ENCODE peak calls at places on chromosome 13, in nine cellular contexts. H is neural progenitor cell, Q is ovary, A is right atrium auricular region, W is mesenchymal stem cell, M is fibroblast of pulmonary artery, J is GM23338, Z is SJSA1, C is BE2C. F is an unnamed sample.

GRCh38 chr13:20016649-20017364 is 58.3 kb downstream of the ZMYM2 start:
- DNase-seq in H (no peak), Q (no peak), A (no peak), W (no peak), M (no peak), J (peak), Z (no peak), C (no peak), F (no peak)

GRCh38 chr13:33139186-33139585 is 123.0 kb downstream of the KL start:
- DNase-seq in H (no peak), Q (no peak), A (peak), W (no peak), M (no peak), J (no peak), Z (no peak), C (no peak), F (no peak)

GRCh38 chr13:39777527-39778061 is 122.1 kb downstream of the COG6 start:
- DNase-seq in H (peak), Q (no peak), A (no peak), W (peak), M (peak), J (peak), Z (peak), C (no peak), F (peak)

GRCh38 chr13:40181203-40181845 is 485.1 kb downstream of the FOXO1 start:
- DNase-seq in H (no peak), Q (no peak), A (no peak), W (peak), M (peak), J (no peak), Z (no peak), C (no peak), F (peak)

GRCh38 chr13:42967660-42968059 is 24.4 kb downstream of the EPSTI1 start:
- DNase-seq in H (no peak), Q (no peak), A (no peak), W (no peak), M (no peak), J (no peak), Z (no peak), C (no peak), F (no peak)

GRCh38 chr13:41981961-41982723 is 21.2 kb upstream of the VWA8 start:
- DNase-seq in H (no peak), Q (no peak), A (no peak), W (peak), M (no peak), J (no peak), Z (no peak), C (no peak), F (peak)

GRCh38 chr13:20161275-20161950 is 561 bp upstream of the GJA3 start:
- DNase-seq in H (peak), Q (no peak), A (peak), W (no peak), M (no peak), J (peak), Z (no peak), C (no peak), F (no peak)

GRCh38 chr13:71808708-71809107 is 58.3 kb downstream of the DACH1 start:
- DNase-seq in H (no peak), Q (no peak), A (no peak), W (no peak), M (no peak), J (no peak), Z (no peak), C (no peak), F (no peak)

GRCh38 chr13:80224468-80224867 is 116.5 kb downstream of the SPRY2 start:
- DNase-seq in H (no peak), Q (no peak), A (no peak), W (no peak), M (peak), J (no peak), Z (no peak), C (no peak), F (no peak)

GRCh38 chr13:59531571-59532091 is 632.1 kb downstream of the DIAPH3 start:
- DNase-seq in H (peak), Q (peak), A (peak), W (peak), M (peak), J (peak), Z (peak), C (peak), F (peak)

GRCh38 chr13:34003712-34004111 is 185.8 kb downstream of the RFC3 start:
- DNase-seq in H (no peak), Q (no peak), A (no peak), W (no peak), M (no peak), J (no peak), Z (no peak), C (no peak), F (no peak)

GRCh38 chr13:108915634-108916497 is 286.5 kb downstream of the MYO16 start:
- DNase-seq in H (no peak), Q (peak), A (peak), W (peak), M (peak), J (peak), Z (peak), C (peak), F (peak)

GRCh38 chr13:39159393-39159792 is 121.1 kb downstream of the NHLRC3 start:
- DNase-seq in H (no peak), Q (no peak), A (no peak), W (no peak), M (no peak), J (no peak), Z (no peak), C (no peak), F (no peak)

GRCh38 chr13:82407321-82407720 is 1475.0 kb downstream of the SLITRK1 start:
- DNase-seq in H (no peak), Q (no peak), A (no peak), W (no peak), M (no peak), J (peak), Z (no peak), C (no peak), F (no peak)

GRCh38 chr13:112072531-112073244 is 5.7 kb downstream of the SOX1 start:
- DNase-seq in H (peak), Q (no peak), A (no peak), W (no peak), M (no peak), J (peak), Z (no peak), C (no peak), F (no peak)

GRCh38 chr13:37201081-37201480 is 95.6 kb upstream of the CSNK1A1L start:
- DNase-seq in H (no peak), Q (no peak), A (no peak), W (no peak), M (no peak), J (no peak), Z (no peak), C (no peak), F (no peak)

GRCh38 chr13:106617561-106617960 is 49.6 kb upstream of the ARGLU1 start:
- DNase-seq in H (peak), Q (no peak), A (no peak), W (no peak), M (peak), J (peak), Z (peak), C (no peak), F (no peak)

GRCh38 chr13:40317980-40318327 is 348.5 kb downstream of the FOXO1 start:
- DNase-seq in H (no peak), Q (no peak), A (no peak), W (no peak), M (no peak), J (no peak), Z (no peak), C (no peak), F (no peak)

DNA sequence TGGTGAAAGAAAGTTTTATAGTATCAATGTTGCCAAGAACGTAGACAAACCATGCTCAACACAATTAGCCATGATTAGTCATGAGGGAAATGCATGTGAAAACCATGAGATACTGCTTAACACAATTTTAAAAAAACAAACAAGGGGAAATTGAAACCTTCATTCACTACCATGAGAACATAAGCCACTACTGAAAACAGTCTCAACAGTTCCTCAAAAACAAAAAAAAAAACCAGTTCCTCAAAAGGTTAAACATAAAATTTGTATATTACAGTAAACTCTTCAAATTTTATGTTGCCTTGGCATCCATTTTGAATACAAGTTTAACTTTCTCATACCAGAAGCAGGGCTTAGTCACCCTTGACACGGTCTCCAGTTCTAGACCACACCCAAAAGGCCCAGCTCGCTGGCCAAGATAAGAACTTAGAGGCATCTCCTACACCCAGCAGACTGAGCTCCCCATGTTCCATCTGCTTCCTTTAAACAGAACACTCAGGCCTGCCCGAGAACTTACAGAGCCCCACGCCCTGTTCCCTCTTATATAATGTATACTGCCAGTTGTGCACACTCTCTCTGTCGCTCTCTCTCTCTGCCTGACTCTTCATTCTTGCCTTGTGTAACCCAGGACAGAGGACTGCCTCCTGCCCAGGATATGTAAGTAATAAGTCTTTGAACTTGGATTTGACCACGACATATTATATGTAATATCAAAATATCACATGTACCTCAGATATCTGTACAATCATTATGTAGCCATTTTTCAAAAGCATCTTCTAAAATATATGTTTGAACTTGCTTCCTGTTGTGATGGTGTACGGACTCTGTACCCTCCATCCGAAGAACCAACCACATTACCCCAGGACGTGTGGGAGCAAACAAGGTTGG is 67.4 kb downstream of the STK24 start:
- DNase-seq in H (no peak), Q (no peak), A (peak), W (peak), M (peak), J (no peak), Z (peak), C (no peak), F (peak)
- H3K4me3 ChIP-seq in H (no peak), Q (no peak), A (no peak), W (peak), M (no peak), J (no peak), Z (no peak), C (no peak), F (no peak)

GRCh38 chr13:46327256-46327655 is 59.8 kb downstream of the RUBCNL start:
- DNase-seq in H (no peak), Q (no peak), A (no peak), W (no peak), M (no peak), J (no peak), Z (no peak), C (no peak), F (no peak)

GRCh38 chr13:46317120-46317519 is 69.9 kb downstream of the RUBCNL start:
- DNase-seq in H (no peak), Q (no peak), A (no peak), W (peak), M (peak), J (no peak), Z (no peak), C (no peak), F (peak)

GRCh38 chr13:46324976-46325375 is 62.1 kb downstream of the RUBCNL start:
- DNase-seq in H (no peak), Q (no peak), A (no peak), W (no peak), M (peak), J (no peak), Z (no peak), C (no peak), F (no peak)

GRCh38 chr13:46321494-46322225 is 65.4 kb downstream of the RUBCNL start:
- DNase-seq in H (peak), Q (peak), A (peak), W (peak), M (peak), J (peak), Z (no peak), C (peak), F (peak)
- H3K4me3 ChIP-seq in H (no peak), Q (no peak), A (no peak), W (no peak), M (no peak), J (no peak), Z (no peak), C (no peak), F (no peak)

GRCh38 chr13:98807774-98808173 is 55.3 kb upstream of the SLC15A1 start:
- DNase-seq in H (no peak), Q (no peak), A (no peak), W (no peak), M (no peak), J (peak), Z (peak), C (no peak), F (no peak)
- H3K4me3 ChIP-seq in H (no peak), Q (no peak), A (no peak), W (no peak), M (no peak), J (no peak), Z (no peak), C (no peak), F (no peak)

DNA sequence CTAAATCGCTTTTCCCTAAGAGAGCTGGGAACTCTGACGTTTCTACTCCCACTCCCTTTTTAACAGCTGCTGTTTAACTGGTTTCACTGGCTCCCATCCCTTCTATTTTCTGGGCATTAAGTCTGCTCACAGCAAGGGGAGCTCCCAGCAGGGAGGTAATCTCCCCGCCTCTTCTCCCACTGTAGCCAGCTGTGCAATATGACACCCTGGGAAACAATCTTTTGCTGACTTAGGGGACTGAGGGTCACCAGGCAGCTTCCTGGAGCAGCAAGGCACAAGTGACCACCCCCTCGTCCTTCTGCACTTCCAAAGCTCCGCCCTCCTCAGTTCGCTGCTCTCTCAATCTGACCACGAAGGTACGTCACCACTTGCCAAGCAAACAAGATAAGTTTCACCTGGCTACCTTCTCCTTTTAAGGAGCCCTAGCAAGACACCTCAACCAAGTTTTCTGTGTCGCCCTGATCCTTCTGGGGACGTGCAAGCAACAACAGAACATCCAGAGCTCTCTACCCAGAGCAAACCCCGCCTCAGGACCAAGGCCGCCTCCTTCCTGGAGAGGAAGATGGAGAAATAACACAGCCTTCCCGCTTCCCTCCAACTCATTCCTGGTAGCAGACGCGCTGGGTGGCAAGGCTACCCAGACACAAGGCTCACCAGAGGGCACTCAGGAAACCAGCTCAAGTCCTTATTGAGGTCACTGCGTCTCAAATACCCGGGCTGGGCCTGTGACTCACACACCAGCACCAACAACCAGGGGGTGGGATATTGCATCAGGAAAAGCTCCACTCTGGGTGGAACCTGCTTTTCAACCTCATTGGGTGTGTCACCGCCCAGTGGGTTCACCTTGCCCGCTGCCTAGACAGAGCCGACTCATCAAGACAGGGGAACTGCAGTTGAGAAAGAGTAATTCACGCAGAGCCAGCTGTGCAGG is 92.4 kb downstream of the STK24 start:
- DNase-seq in H (peak), Q (peak), A (peak), W (peak), M (peak), J (peak), Z (peak), C (no peak), F (peak)
- H3K4me3 ChIP-seq in H (peak), Q (no peak), A (no peak), W (peak), M (peak), J (peak), Z (peak), C (no peak), F (peak)